ENCODE peak calls at places on chromosomes 12 and 14, in nine cellular contexts. M is BE2C; F is central memory CD4-positive, alpha-beta T cell; Z is HCT116; L is mucosa of gallbladder; J is posterior cingulate gyrus; A is fibroblast of villous mesenchyme; I is ELR; O is GM19239. R is an unnamed sample.

GRCh38 chr14:52069617-52070431 is 965 bp upstream of the NID2 start:
- DNase-seq in M (no peak), F (no peak), Z (no peak), L (no peak), J (no peak), A (peak; percentile 94), I (peak; percentile 71), O (no peak), R (no peak)

GRCh38 chr12:20194171-20194570 is 174.2 kb upstream of the PDE3A start:
- DNase-seq in M (peak; percentile 18), F (no peak), Z (no peak), L (no peak), J (no peak), A (peak; percentile 52), I (no peak), O (no peak), R (no peak)

GRCh38 chr12:124002021-124002640 is 29.1 kb downstream of the ZNF664 start:
- DNase-seq in M (no peak), F (no peak), Z (no peak), L (no peak), J (no peak), A (peak; percentile 84), I (no peak), O (no peak), R (no peak)

GRCh38 chr12:131167334-131167733 is 213.6 kb downstream of the ADGRD1 start:
- DNase-seq in M (no peak), F (no peak), Z (no peak), L (peak; percentile 42), J (no peak), A (no peak), I (no peak), O (no peak), R (no peak)

GRCh38 chr12:67667276-67668073 is 18.9 kb downstream of the DYRK2 start:
- DNase-seq in M (no peak), F (no peak), Z (no peak), L (peak; percentile 64), J (peak; percentile 21), A (peak; percentile 34), I (no peak), O (no peak), R (no peak)

GRCh38 chr12:98814254-98814653 is 169.2 kb downstream of the APAF1 start:
- DNase-seq in M (no peak), F (no peak), Z (no peak), L (no peak), J (no peak), A (no peak), I (no peak), O (no peak), R (no peak)

GRCh38 chr14:105817971-105818711 is 291.8 kb downstream of the TMEM121 start:
- DNase-seq in M (no peak), F (no peak), Z (no peak), L (no peak), J (no peak), A (no peak), I (no peak), O (peak; percentile 9), R (no peak)

GRCh38 chr12:73053903-73054302 is 781.7 kb downstream of the TRHDE start:
- DNase-seq in M (no peak), F (no peak), Z (no peak), L (no peak), J (no peak), A (no peak), I (no peak), O (no peak), R (no peak)